ENCODE peak calls at places on chromosome 19, in four cellular contexts. L, F, M and Y are unnamed samples.

GRCh38 chr19:10712041-10712440 is 5.8 kb upstream of the DNM2 start:
- DNase-seq in L (peak; percentile 66), F (no peak), M (peak; percentile 44), Y (no peak)

GRCh38 chr19:15836345-15836594 is 20.8 kb upstream of the OR10H1 start:
- DNase-seq in L (no peak), F (no peak), M (no peak), Y (no peak)

GRCh38 chr19:20558571-20558970 is 7.0 kb downstream of the ZNF737 start:
- DNase-seq in L (no peak), F (no peak), M (no peak), Y (no peak)

GRCh38 chr19:53649746-53650593 is 18.2 kb downstream of the DPRX start:
- DNase-seq in L (no peak), F (no peak), M (no peak), Y (no peak)

GRCh38 chr19:20259615-20260014 is 92.6 kb downstream of the ZNF486 start:
- DNase-seq in L (peak; percentile 46), F (no peak), M (no peak), Y (no peak)

GRCh38 chr19:7947939-7948338 is 4.5 kb upstream of the TIMM44 start:
- DNase-seq in L (no peak), F (no peak), M (no peak), Y (no peak)

GRCh38 chr19:58409010-58409790 is 751 bp downstream of the ZNF584 start:
- DNase-seq in L (peak; percentile 58), F (no peak), M (no peak), Y (no peak)

GRCh38 chr19:39566064-39566463 is 26.1 kb upstream of the EID2 start:
- DNase-seq in L (no peak), F (no peak), M (no peak), Y (no peak)

GRCh38 chr19:41206926-41207750 is 11.9 kb upstream of the AXL start:
- DNase-seq in L (no peak), F (no peak), M (peak; percentile 48), Y (peak; percentile 95)

GRCh38 chr19:5665781-5666513 is 14.4 kb downstream of the MICOS13 start:
- DNase-seq in L (no peak), F (no peak), M (no peak), Y (no peak)

GRCh38 chr19:47035127-47035494 is 13.3 kb downstream of the TMEM160 start:
- DNase-seq in L (no peak), F (no peak), M (no peak), Y (no peak)

GRCh38 chr19:45470147-45471081 is 2.6 kb downstream of the FOSB start:
- DNase-seq in L (no peak), F (no peak), M (peak; percentile 41), Y (peak; percentile 85)

GRCh38 chr19:44883962-44884361 is 7.1 kb upstream of the TOMM40 start:
- DNase-seq in L (no peak), F (no peak), M (no peak), Y (no peak)

GRCh38 chr19:4103073-4103418 is 20.9 kb downstream of the MAP2K2 start:
- DNase-seq in L (no peak), F (no peak), M (no peak), Y (no peak)

GRCh38 chr19:8460516-8461298 is 15.9 kb downstream of the HNRNPM start:
- DNase-seq in L (no peak), F (no peak), M (no peak), Y (no peak)

GRCh38 chr19:6224308-6224675 is 55.5 kb downstream of the MLLT1 start:
- DNase-seq in L (no peak), F (no peak), M (no peak), Y (no peak)

GRCh38 chr19:39497850-39498261 is 891 bp upstream of the DLL3 start:
- DNase-seq in L (peak; percentile 85), F (no peak), M (peak; percentile 49), Y (no peak)

GRCh38 chr19:34365463-34366401 is 736 bp downstream of the GPI start:
- DNase-seq in L (peak; percentile 60), F (peak; percentile 40), M (peak; percentile 56), Y (no peak)

GRCh38 chr19:33432408-33433170 is 59.1 kb downstream of the CEBPG start:
- DNase-seq in L (no peak), F (no peak), M (no peak), Y (no peak)

GRCh38 chr19:48961673-48962028 is 3.5 kb upstream of the FTL start:
- DNase-seq in L (no peak), F (no peak), M (no peak), Y (no peak)

GRCh38 chr19:48963371-48964204 is 1.5 kb upstream of the FTL start:
- DNase-seq in L (peak; percentile 88), F (peak; percentile 90), M (peak; percentile 88), Y (no peak)

GRCh38 chr19:48962849-48963165 is 2.3 kb upstream of the FTL start:
- DNase-seq in L (no peak), F (no peak), M (no peak), Y (no peak)

GRCh38 chr19:48961051-48961649 is 4.0 kb upstream of the FTL start:
- DNase-seq in L (peak; percentile 45), F (no peak), M (peak; percentile 32), Y (no peak)

DNA sequence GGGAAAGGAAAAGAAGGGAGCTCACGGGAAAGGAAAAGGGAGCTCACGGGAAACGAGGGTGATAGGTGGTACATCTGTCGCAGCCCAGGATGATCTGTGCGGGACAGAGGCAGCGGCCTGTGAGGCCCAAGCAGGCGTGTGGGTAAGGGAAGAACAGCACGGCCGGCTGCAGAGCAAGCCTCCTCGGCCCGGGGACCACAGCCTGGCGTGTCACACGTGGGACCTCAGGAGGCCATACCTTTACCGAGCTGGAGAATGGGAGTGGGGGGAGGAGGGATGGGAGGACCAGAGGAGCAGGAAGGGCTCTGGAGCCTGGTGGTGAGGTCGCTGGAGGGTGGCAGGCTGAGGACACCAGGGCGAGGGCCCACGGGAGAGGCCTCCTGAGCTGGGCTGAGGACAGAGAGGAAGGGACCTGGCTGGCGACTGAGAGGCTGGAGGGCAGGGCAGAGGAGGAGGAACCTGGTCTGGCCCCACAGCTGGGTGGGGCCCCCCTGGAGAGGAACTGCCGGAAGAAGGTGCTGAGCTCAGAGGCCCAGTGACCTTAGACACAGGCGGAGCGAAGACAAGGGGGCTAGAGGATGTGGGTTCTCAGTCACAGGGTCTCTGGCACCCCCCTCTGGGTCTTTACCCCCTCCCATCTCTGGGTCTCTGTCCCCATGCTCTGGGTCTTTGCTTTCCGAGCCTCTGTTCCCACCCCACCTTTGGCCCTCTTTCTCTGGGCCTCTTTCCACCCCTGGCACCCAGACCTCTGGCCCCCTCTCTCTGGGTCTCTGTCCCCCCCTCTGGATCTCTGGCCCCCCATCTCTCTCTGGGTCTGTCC is 2.9 kb upstream of the FTL start:
- DNase-seq in L (peak; percentile 62), F (peak; percentile 94), M (peak; percentile 90), Y (no peak)
- H3K4me1 ChIP-seq in L (peaks cover 17% of the 10 kb centered on the region), F (peaks cover 38% of the 10 kb centered on the region), M (peaks cover 63% of the 10 kb centered on the region), Y (peaks cover 39% of the 10 kb centered on the region)

DNA sequence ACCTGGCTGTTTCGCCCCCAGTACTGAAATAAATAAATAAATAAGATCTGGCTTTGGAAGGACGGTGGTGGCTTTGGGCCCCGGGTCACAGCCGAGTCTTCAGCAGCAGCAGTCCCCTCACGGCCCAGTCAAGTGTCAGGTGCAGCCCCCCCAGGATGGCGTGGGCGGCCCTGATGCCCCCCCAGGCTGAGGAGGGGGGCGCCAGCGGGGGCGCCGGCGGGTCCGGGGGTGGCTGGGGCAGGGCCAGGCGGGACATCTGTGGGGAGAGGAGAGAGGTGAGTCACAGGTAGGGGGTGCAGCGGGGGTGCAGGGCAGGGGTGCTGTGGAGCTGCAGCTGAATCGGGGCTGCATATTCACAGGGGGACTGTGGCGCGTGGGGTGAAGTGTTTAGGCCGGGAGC is 2.9 kb upstream of the GARIN5B start:
- DNase-seq in L (no peak), F (no peak), M (no peak), Y (no peak)
- TF ChIP-seq EP300 in L (no peak), F (no peak), M (no peak), Y (no peak)

GRCh38 chr19:13841339-13842293 is 35.3 kb upstream of the NANOS3 start:
- DNase-seq in L (no peak), F (peak; percentile 80), M (peak; percentile 84), Y (peak; percentile 89)

GRCh38 chr19:13840751-13841338 is 36.1 kb upstream of the NANOS3 start:
- DNase-seq in L (no peak), F (no peak), M (no peak), Y (no peak)

GRCh38 chr19:13838943-13839192 is 38.1 kb upstream of the NANOS3 start:
- DNase-seq in L (no peak), F (no peak), M (no peak), Y (peak; percentile 96)

GRCh38 chr19:13839193-13839937 is 37.6 kb upstream of the NANOS3 start:
- DNase-seq in L (peak; percentile 69), F (peak; percentile 96), M (peak; percentile 88), Y (peak; percentile 96)

GRCh38 chr19:13839938-13840750 is 36.8 kb upstream of the NANOS3 start:
- DNase-seq in L (no peak), F (peak; percentile 75), M (peak; percentile 91), Y (peak; percentile 88)
- TF ChIP-seq POLR2AphosphoS5 in L (no peak), F (peak; percentile 84), M (peak; percentile 90), Y (peak; percentile 81)

DNA sequence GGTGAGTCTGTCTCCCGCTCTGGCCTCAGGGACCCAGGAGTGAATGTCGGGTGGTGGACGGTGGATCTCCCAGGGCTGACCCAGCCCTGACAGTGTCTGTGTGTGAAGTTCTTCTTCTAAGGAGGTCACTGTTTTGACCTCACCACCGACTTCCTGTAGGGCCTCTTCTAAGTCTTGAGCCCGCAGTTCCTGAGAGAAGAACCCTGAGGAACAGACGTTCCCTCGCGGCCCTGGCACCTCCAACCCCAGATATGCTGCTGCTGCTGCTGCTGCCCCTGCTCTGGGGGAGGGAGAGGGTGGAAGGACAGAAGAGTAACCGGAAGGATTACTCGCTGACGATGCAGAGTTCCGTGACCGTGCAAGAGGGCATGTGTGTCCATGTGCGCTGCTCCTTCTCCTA is at the start of gene SIGLEC7:
- DNase-seq in L (no peak), F (no peak), M (peak; percentile 22), Y (no peak)
- H3K4me1 ChIP-seq in L (peaks cover 10% of the 10 kb centered on the region), F (no peaks in the 10 kb centered on the region), M (no peaks in the 10 kb centered on the region), Y (no peaks in the 10 kb centered on the region)

GRCh38 chr19:18438331-18439024 is 545 bp upstream of the ISYNA1 start:
- DNase-seq in L (peak; percentile 78), F (no peak), M (no peak), Y (peak; percentile 85)
- TF ChIP-seq EP300 in L (no peak), F (no peak), M (no peak), Y (no peak)

DNA sequence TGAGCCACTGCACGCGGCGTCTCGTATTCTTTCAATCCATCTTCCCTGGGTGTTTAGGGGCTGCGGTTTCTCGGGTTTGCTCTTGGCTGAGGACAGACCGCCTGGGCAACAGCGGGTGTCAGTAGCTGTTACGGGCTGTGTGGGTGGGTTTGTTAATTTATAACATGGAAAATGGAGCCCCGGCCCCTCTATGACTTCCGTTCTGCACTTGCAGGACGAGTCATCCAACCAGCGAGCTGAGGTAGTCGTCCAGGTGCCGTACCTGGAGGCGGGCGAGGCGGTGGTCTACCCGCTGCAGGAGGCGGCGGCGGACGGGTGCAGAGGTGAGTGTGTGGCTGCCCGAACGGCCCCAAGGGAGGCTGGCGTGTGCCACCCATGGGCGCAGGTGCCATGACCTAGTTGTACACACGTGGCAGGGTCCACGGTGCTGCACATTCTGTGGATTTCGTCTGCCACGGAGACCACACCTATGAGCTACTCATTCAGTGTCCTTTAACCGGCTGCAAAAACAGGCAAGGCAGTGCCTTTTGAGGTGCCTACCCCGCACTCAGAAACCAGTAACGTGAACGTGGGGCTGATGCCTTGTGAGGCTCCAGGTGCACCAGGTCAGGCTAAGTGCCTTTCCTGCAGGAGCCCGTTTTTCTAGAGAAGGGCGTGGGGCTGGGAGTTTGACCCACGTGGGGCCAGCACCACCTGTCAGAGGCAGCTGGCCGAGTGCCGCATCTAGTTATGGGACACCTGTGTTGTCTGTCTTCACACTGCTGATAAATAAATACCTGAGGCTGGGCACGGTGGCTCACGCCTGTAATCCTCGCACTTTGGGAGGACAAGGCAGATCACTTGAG is 10.9 kb downstream of the POLR2E start:
- DNase-seq in L (no peak), F (no peak), M (no peak), Y (no peak)
- TF ChIP-seq POLR2AphosphoS5 in L (no peak), F (no peak), M (no peak), Y (no peak)

GRCh38 chr19:50500753-50501151 is 10.2 kb downstream of the JOSD2 start:
- DNase-seq in L (no peak), F (no peak), M (no peak), Y (no peak)
- H3K4me1 ChIP-seq in L (peaks cover 9% of the 10 kb centered on the region), F (no peaks in the 10 kb centered on the region), M (peaks cover 6% of the 10 kb centered on the region), Y (no peaks in the 10 kb centered on the region)